ENCODE peak calls at places on chromosomes 4 and X, in six cellular contexts. One of them, this sample, is unnamed.

GRCh38 chrX:40148439-40149285 is 50.9 kb upstream of the BCOR start:
- DNase-seq in GM12891: no peak
- DNase-seq in omental fat pad: no peak
- DNase-seq in ELF-1: peak; percentile 66
- DNase-seq in NCI-H774: no peak
- DNase-seq in tibial nerve: no peak
- DNase-seq in this sample: no peak

GRCh38 chr4:98522603-98523395 is 135.6 kb downstream of the TSPAN5 start:
- DNase-seq in ELF-1: no peak
- DNase-seq in GM12891: no peak
- DNase-seq in NCI-H774: no peak
- DNase-seq in tibial nerve: no peak
- DNase-seq in omental fat pad: no peak
- DNase-seq in this sample: no peak

GRCh38 chr4:1882850-1883271 is 11.7 kb downstream of the NSD2 start:
- DNase-seq in ELF-1: no peak
- DNase-seq in GM12891: no peak
- DNase-seq in tibial nerve: no peak
- DNase-seq in NCI-H774: no peak
- DNase-seq in omental fat pad: no peak
- DNase-seq in this sample: no peak

GRCh38 chr4:64144994-64145393 is 264.3 kb downstream of the TECRL start:
- DNase-seq in NCI-H774: no peak
- DNase-seq in ELF-1: no peak
- DNase-seq in tibial nerve: no peak
- DNase-seq in GM12891: no peak
- DNase-seq in omental fat pad: no peak
- DNase-seq in this sample: no peak

GRCh38 chr4:87055340-87055739 is 120.5 kb downstream of the AFF1 start:
- DNase-seq in ELF-1: no peak
- DNase-seq in GM12891: no peak
- DNase-seq in omental fat pad: no peak
- DNase-seq in NCI-H774: no peak
- DNase-seq in tibial nerve: no peak
- DNase-seq in this sample: no peak

GRCh38 chr4:14862881-14863280 is 139.4 kb upstream of the CPEB2 start:
- DNase-seq in GM12891: no peak
- DNase-seq in NCI-H774: no peak
- DNase-seq in ELF-1: peak; percentile 74
- DNase-seq in omental fat pad: no peak
- DNase-seq in tibial nerve: no peak
- DNase-seq in this sample: no peak

GRCh38 chrX:6041630-6042029 is 187.0 kb downstream of the NLGN4X start:
- DNase-seq in tibial nerve: no peak
- DNase-seq in GM12891: no peak
- DNase-seq in omental fat pad: no peak
- DNase-seq in ELF-1: no peak
- DNase-seq in NCI-H774: no peak
- DNase-seq in this sample: no peak

GRCh38 chrX:13487731-13488505 is 81.5 kb upstream of the EGFL6 start:
- DNase-seq in omental fat pad: no peak
- DNase-seq in NCI-H774: peak; percentile 17
- DNase-seq in ELF-1: peak; percentile 89
- DNase-seq in tibial nerve: no peak
- DNase-seq in GM12891: no peak
- DNase-seq in this sample: no peak

GRCh38 chr4:1469596-1470392 is 63.6 kb upstream of the NKX1-1 start:
- DNase-seq in NCI-H774: no peak
- DNase-seq in omental fat pad: no peak
- DNase-seq in tibial nerve: no peak
- DNase-seq in ELF-1: no peak
- DNase-seq in GM12891: no peak
- DNase-seq in this sample: peak; percentile 76

GRCh38 chrX:152601848-152602616 is 35.7 kb upstream of the GABRQ start:
- DNase-seq in NCI-H774: no peak
- DNase-seq in GM12891: no peak
- DNase-seq in ELF-1: peak; percentile 61
- DNase-seq in tibial nerve: no peak
- DNase-seq in omental fat pad: no peak
- DNase-seq in this sample: no peak

GRCh38 chrX:50988649-50989048 is 78.1 kb downstream of the BMP15 start:
- DNase-seq in GM12891: no peak
- DNase-seq in omental fat pad: no peak
- DNase-seq in tibial nerve: no peak
- DNase-seq in ELF-1: peak; percentile 35
- DNase-seq in NCI-H774: no peak
- DNase-seq in this sample: no peak

GRCh38 chrX:154368630-154369452 is 5.6 kb downstream of the FLNA start:
- DNase-seq in NCI-H774: peak; percentile 13
- DNase-seq in tibial nerve: peak; percentile 45
- DNase-seq in ELF-1: peak; percentile 90
- DNase-seq in GM12891: peak; percentile 51
- DNase-seq in omental fat pad: peak; percentile 69
- DNase-seq in this sample: peak; percentile 90

GRCh38 chrX:48834383-48834709 is 1.1 kb downstream of the PCSK1N start:
- DNase-seq in omental fat pad: no peak
- DNase-seq in NCI-H774: no peak
- DNase-seq in tibial nerve: no peak
- DNase-seq in GM12891: no peak
- DNase-seq in ELF-1: no peak
- DNase-seq in this sample: no peak

GRCh38 chrX:130024127-130024526 is 41.7 kb downstream of the BCORL1 start:
- DNase-seq in GM12891: peak; percentile 79
- DNase-seq in NCI-H774: no peak
- DNase-seq in omental fat pad: peak; percentile 30
- DNase-seq in ELF-1: peak; percentile 94
- DNase-seq in tibial nerve: peak; percentile 59
- DNase-seq in this sample: peak; percentile 84

GRCh38 chr4:121541696-121542095 is 155.1 kb downstream of the ANXA5 start:
- DNase-seq in NCI-H774: no peak
- DNase-seq in omental fat pad: no peak
- DNase-seq in GM12891: no peak
- DNase-seq in tibial nerve: no peak
- DNase-seq in ELF-1: no peak
- DNase-seq in this sample: no peak

GRCh38 chr4:91447168-91447567 is 856.6 kb upstream of the GRID2 start:
- DNase-seq in NCI-H774: no peak
- DNase-seq in ELF-1: no peak
- DNase-seq in GM12891: no peak
- DNase-seq in omental fat pad: no peak
- DNase-seq in tibial nerve: no peak
- DNase-seq in this sample: no peak

GRCh38 chr4:93693141-93693540 is 135.4 kb upstream of the ATOH1 start:
- DNase-seq in tibial nerve: no peak
- DNase-seq in GM12891: no peak
- DNase-seq in omental fat pad: no peak
- DNase-seq in ELF-1: no peak
- DNase-seq in NCI-H774: no peak
- DNase-seq in this sample: no peak

GRCh38 chr4:170775851-170776250 is 686.1 kb upstream of the AADAT start:
- DNase-seq in GM12891: no peak
- DNase-seq in NCI-H774: no peak
- DNase-seq in tibial nerve: no peak
- DNase-seq in omental fat pad: no peak
- DNase-seq in ELF-1: no peak
- DNase-seq in this sample: no peak

GRCh38 chr4:182519528-182519927 is 276.3 kb downstream of the TENM3 start:
- DNase-seq in ELF-1: no peak
- DNase-seq in GM12891: no peak
- DNase-seq in NCI-H774: no peak
- DNase-seq in omental fat pad: no peak
- DNase-seq in tibial nerve: no peak
- DNase-seq in this sample: no peak

GRCh38 chrX:25597561-25597960 is 540.6 kb upstream of the MAGEB18 start:
- DNase-seq in tibial nerve: no peak
- DNase-seq in GM12891: no peak
- DNase-seq in NCI-H774: no peak
- DNase-seq in ELF-1: no peak
- DNase-seq in omental fat pad: no peak
- DNase-seq in this sample: no peak

GRCh38 chrX:68822641-68823410 is 6.0 kb upstream of the EFNB1 start:
- DNase-seq in ELF-1: peak; percentile 96
- DNase-seq in tibial nerve: no peak
- DNase-seq in GM12891: no peak
- DNase-seq in omental fat pad: no peak
- DNase-seq in NCI-H774: no peak
- DNase-seq in this sample: no peak

GRCh38 chrX:38055170-38055847 is 49.0 kb downstream of the SYTL5 start:
- DNase-seq in omental fat pad: no peak
- DNase-seq in ELF-1: no peak
- DNase-seq in tibial nerve: no peak
- DNase-seq in NCI-H774: no peak
- DNase-seq in GM12891: no peak
- DNase-seq in this sample: no peak

GRCh38 chr4:87543835-87544461 is 14.8 kb upstream of the SPARCL1 start:
- DNase-seq in ELF-1: no peak
- DNase-seq in GM12891: no peak
- DNase-seq in omental fat pad: no peak
- DNase-seq in NCI-H774: no peak
- DNase-seq in tibial nerve: no peak
- DNase-seq in this sample: no peak

GRCh38 chr4:182695842-182696241 is 221.3 kb downstream of the DCTD start:
- DNase-seq in NCI-H774: no peak
- DNase-seq in GM12891: no peak
- DNase-seq in ELF-1: no peak
- DNase-seq in tibial nerve: no peak
- DNase-seq in omental fat pad: no peak
- DNase-seq in this sample: no peak

GRCh38 chr4:27381806-27382205 is 521.2 kb downstream of the STIM2 start:
- DNase-seq in ELF-1: no peak
- DNase-seq in GM12891: no peak
- DNase-seq in NCI-H774: no peak
- DNase-seq in omental fat pad: no peak
- DNase-seq in tibial nerve: no peak
- DNase-seq in this sample: no peak

GRCh38 chrX:155888139-155888538 is 7.0 kb downstream of the VAMP7 start:
- DNase-seq in tibial nerve: no peak
- DNase-seq in ELF-1: no peak
- DNase-seq in GM12891: no peak
- DNase-seq in omental fat pad: no peak
- DNase-seq in NCI-H774: no peak
- DNase-seq in this sample: no peak

This sample was measured in suprapubic skin.